ENCODE peak calls at places on chromosomes 11 and 22, in five cellular contexts. I is IMR-90, W is HCT116, V is fibroblast of lung, C is OCI-LY7. P is an unnamed sample.

GRCh38 chr11:76152741-76153608 is 53.3 kb downstream of the WNT11 start:
- DNase-seq in I (no peak), W (no peak), V (no peak), C (peak; percentile 82), P (no peak)

GRCh38 chr11:118841469-118842222 is 42.0 kb upstream of the CXCR5 start:
- DNase-seq in I (no peak), W (no peak), V (no peak), C (peak; percentile 34), P (peak; percentile 36)

GRCh38 chr22:20247010-20247505 is 21.1 kb downstream of the RTN4R start:
- DNase-seq in I (peak; percentile 39), W (no peak), V (peak; percentile 56), C (no peak), P (no peak)

GRCh38 chr22:46587067-46587471 is 33.1 kb upstream of the GRAMD4 start:
- DNase-seq in I (no peak), W (no peak), V (no peak), C (peak; percentile 55), P (no peak)

GRCh38 chr11:128058580-128059208 is 528.7 kb downstream of the ETS1 start:
- DNase-seq in I (no peak), W (no peak), V (no peak), C (no peak), P (peak; percentile 75)

GRCh38 chr11:20355221-20356219 is 8.0 kb upstream of the HTATIP2 start:
- DNase-seq in I (peak; percentile 58), W (peak; percentile 54), V (peak; percentile 23), C (peak; percentile 35), P (peak; percentile 39)

GRCh38 chr11:111913031-111913861 is 712 bp downstream of the HSPB2 start:
- DNase-seq in I (no peak), W (no peak), V (no peak), C (no peak), P (no peak)

GRCh38 chr22:42179616-42180015 is 49.0 kb upstream of the CYP2D6 start:
- DNase-seq in I (peak; percentile 88), W (no peak), V (peak; percentile 83), C (no peak), P (no peak)

GRCh38 chr11:21711341-21711740 is 481.5 kb upstream of the ANO5 start:
- DNase-seq in I (no peak), W (no peak), V (no peak), C (no peak), P (no peak)

GRCh38 chr11:117431436-117431835 is 103.8 kb downstream of the CEP164 start:
- DNase-seq in I (no peak), W (no peak), V (no peak), C (no peak), P (no peak)

GRCh38 chr11:70527429-70528045 is 129.2 kb downstream of the CTTN start:
- DNase-seq in I (no peak), W (no peak), V (no peak), C (no peak), P (no peak)

GRCh38 chr11:35927730-35928129 is 16.1 kb upstream of the LDLRAD3 start:
- DNase-seq in I (peak; percentile 38), W (no peak), V (peak; percentile 63), C (no peak), P (no peak)

GRCh38 chr22:48802576-48802975 is 1025.1 kb downstream of the BRD1 start:
- DNase-seq in I (no peak), W (no peak), V (no peak), C (no peak), P (no peak)

GRCh38 chr22:50226224-50227165 is 18.3 kb downstream of the TUBGCP6 start:
- DNase-seq in I (no peak), W (no peak), V (no peak), C (no peak), P (no peak)

GRCh38 chr11:113179181-113179701 is 135.1 kb upstream of the TTC12 start:
- DNase-seq in I (no peak), W (no peak), V (no peak), C (no peak), P (no peak)

GRCh38 chr11:17673951-17674350 is 45.4 kb upstream of the MYOD1 start:
- DNase-seq in I (no peak), W (no peak), V (peak; percentile 53), C (no peak), P (no peak)

GRCh38 chr22:43828711-43829447 is 16.8 kb upstream of the EFCAB6 start:
- DNase-seq in I (peak; percentile 81), W (no peak), V (peak; percentile 30), C (no peak), P (no peak)

GRCh38 chr22:41713004-41713403 is 13.7 kb downstream of the MEI1 start:
- DNase-seq in I (no peak), W (peak; percentile 21), V (no peak), C (no peak), P (no peak)

GRCh38 chr22:29388759-29389090 is 355 bp upstream of the AP1B1 start:
- DNase-seq in I (no peak), W (no peak), V (no peak), C (no peak), P (no peak)

GRCh38 chr11:76445122-76446084 is 585 bp downstream of the EMSY start:
- DNase-seq in I (peak; percentile 90), W (peak; percentile 79), V (peak; percentile 93), C (peak; percentile 32), P (peak; percentile 80)

DNA sequence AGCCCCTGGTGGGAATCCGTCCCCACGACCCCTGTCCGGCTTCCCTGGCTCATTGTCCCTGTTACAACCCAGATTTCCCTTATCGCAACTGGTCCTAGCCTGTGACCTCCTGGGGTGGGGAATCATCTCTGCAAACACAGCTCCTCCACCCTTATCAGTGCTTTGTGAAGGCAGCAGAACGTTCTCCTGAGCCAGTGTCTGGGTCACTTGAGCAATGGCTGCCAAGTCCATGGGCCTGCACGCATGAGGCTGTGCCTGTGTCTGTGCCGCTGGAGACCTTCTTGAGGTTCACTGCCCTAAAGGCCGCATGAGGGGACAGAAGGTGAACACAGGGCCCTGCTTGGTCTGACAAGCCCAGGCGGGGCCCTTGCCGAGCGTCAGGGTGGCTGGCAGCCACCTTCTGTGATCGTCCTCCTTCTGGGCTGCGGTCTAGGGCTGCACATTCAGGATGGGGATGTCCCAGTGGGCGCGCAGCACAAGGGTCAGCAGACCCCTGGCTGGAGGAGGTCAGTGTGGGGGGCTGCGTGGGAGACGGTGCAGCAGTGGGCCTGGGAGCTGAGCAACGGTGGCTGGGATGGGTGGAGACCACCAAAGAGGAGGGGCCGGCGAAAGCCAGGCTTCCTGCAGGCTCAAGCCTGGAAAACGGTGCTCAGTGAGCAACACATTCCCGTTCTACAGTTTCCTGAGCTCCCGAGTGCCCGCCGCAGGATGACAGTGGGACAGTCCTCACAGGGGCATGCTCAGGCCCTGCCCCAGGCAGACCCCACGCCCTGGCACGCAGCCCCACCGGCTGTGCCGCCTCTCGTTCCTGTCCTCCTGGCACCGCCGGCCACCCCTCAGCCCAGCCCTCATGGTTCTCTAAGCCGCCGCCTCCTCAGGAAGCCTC is 74.1 kb downstream of the CDKN1C start:
- DNase-seq in I (no peak), W (no peak), V (no peak), C (no peak), P (no peak)
- H2AFZ ChIP-seq in I (no peak overlapping the region), W (no peak overlapping the region), V (no peak overlapping the region), C (no peak overlapping the region), P (no peak overlapping the region)

GRCh38 chr22:23457586-23457985 is 122.5 kb downstream of the IGLL1 start:
- DNase-seq in I (no peak), W (no peak), V (no peak), C (no peak), P (peak; percentile 73)
- H2AFZ ChIP-seq in I (no peak overlapping the region), W (no peak overlapping the region), V (no peak overlapping the region), C (no peak overlapping the region), P (peak overlapping the region; percentile 2)

GRCh38 chr11:8933931-8934330 is 1.2 kb upstream of the C11orf16 start:
- DNase-seq in I (no peak), W (no peak), V (no peak), C (no peak), P (no peak)
- H2AFZ ChIP-seq in I (peak overlapping the region; percentile 49), W (no peak overlapping the region), V (no peak overlapping the region), C (no peak overlapping the region), P (no peak overlapping the region)

DNA sequence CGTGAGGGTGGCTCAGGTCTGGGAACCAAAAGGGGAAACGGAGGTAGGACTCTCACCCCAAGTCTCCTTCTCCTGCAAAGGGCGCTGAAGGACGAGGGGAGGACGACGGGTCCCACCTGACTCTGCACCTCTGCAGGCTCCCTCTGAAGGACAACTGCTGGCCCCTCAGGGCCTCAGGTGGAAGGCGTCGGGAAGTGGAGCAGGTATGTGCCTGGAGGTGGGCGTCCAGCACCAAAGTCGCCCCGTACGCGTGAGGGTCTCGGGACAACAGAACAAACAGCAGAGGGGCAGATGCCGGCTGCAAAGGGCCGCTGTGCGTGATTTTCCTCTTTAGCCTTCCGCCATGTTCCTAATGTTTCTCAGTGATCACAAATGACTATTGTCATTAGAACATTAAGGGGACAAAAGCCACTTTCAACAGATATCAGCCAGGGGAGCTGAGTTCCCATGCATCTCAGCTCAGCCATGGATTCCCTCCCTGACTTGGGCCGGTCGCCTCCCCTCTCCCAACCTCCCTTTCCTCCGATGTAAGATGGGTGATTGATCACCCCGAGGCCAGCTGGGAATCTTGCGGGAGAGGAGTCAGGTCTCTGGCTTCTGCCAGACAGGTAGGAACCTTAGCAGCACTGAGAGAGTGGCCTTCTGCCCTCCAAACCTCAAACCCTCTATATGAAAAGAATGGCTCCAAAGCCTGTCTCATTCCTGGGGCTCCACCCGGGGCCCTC is 836 bp downstream of the SLC16A8 start:
- DNase-seq in I (no peak), W (no peak), V (no peak), C (no peak), P (no peak)
- H2AFZ ChIP-seq in I (no peak overlapping the region), W (no peak overlapping the region), V (no peak overlapping the region), C (no peak overlapping the region), P (no peak overlapping the region)

DNA sequence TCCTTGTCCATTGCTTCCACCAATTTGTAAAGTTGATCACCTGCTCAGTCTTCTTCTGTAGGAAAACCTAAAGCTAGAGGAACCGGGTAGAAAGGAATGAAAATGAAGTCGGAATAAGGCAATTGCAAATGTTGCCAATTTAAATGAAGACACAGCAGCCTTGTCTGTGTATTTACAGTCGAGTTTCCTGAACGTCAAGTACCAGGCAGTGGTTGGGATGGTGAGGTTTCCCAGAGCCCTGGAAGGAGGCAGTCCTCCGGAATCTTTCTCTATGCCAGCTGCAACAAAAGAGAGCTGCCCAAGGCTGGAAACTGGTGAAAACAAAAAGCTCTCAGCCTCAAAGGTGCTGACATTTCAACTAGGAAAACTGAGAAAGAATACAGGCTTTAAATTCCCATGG is 17.7 kb downstream of the MAJIN start:
- DNase-seq in I (no peak), W (no peak), V (no peak), C (no peak), P (no peak)
- H2AFZ ChIP-seq in I (no peak overlapping the region), W (no peak overlapping the region), V (no peak overlapping the region), C (no peak overlapping the region), P (no peak overlapping the region)

GRCh38 chr11:2934057-2934550 is 4.9 kb upstream of the PHLDA2 start:
- DNase-seq in I (no peak), W (no peak), V (no peak), C (no peak), P (no peak)
- H2AFZ ChIP-seq in I (peak overlapping the region; percentile 74), W (no peak overlapping the region), V (no peak overlapping the region), C (no peak overlapping the region), P (no peak overlapping the region)